ENCODE peak calls at places on chromosome 14, in nine cellular contexts. R is A549; Q is CD8-positive, alpha-beta T cell; U is CD8-positive, alpha-beta memory T cell; B is cardiac muscle cell; V is GM23248; C is iPS DF 6.9; W is GM12878; L is neural progenitor cell. X is an unnamed sample.

GRCh38 chr14:99551034-99551922 is 52.7 kb downstream of the CCDC85C start:
- DNase-seq in R (no peak), Q (no peak), U (no peak), B (no peak), V (no peak), C (no peak), W (no peak), L (no peak), X (no peak)

GRCh38 chr14:72597834-72598233 is 296.1 kb downstream of the DPF3 start:
- DNase-seq in R (no peak), Q (no peak), U (no peak), B (no peak), V (no peak), C (no peak), W (no peak), L (no peak), X (no peak)

GRCh38 chr14:53714495-53715389 is 241.9 kb downstream of the BMP4 start:
- DNase-seq in R (no peak), Q (no peak), U (no peak), B (peak; percentile 33), V (no peak), C (no peak), W (no peak), L (no peak), X (no peak)

GRCh38 chr14:43143106-43143505 is 1364.0 kb downstream of the FSCB start:
- DNase-seq in R (no peak), Q (no peak), U (no peak), B (no peak), V (no peak), C (no peak), W (no peak), L (no peak), X (no peak)

GRCh38 chr14:60241091-60241490 is 7.9 kb upstream of the PPM1A start:
- DNase-seq in R (no peak), Q (no peak), U (no peak), B (no peak), V (no peak), C (no peak), W (no peak), L (no peak), X (no peak)

GRCh38 chr14:97299661-97300060 is 502.5 kb downstream of the VRK1 start:
- DNase-seq in R (no peak), Q (peak; percentile 15), U (peak; percentile 9), B (no peak), V (no peak), C (no peak), W (no peak), L (peak; percentile 55), X (no peak)

GRCh38 chr14:66119805-66120204 is 366.4 kb upstream of the CCDC196 start:
- DNase-seq in R (no peak), Q (no peak), U (no peak), B (no peak), V (no peak), C (no peak), W (no peak), L (no peak), X (no peak)

GRCh38 chr14:29064305-29064704 is 297.7 kb downstream of the FOXG1 start:
- DNase-seq in R (no peak), Q (no peak), U (no peak), B (no peak), V (no peak), C (no peak), W (no peak), L (no peak), X (no peak)

GRCh38 chr14:90551070-90551704 is 154.4 kb downstream of the CALM1 start:
- DNase-seq in R (no peak), Q (no peak), U (no peak), B (peak; percentile 12), V (no peak), C (no peak), W (no peak), L (no peak), X (no peak)

GRCh38 chr14:81946808-81947798 is 413.4 kb upstream of the SEL1L start:
- DNase-seq in R (no peak), Q (no peak), U (no peak), B (peak; percentile 87), V (no peak), C (no peak), W (no peak), L (peak; percentile 47), X (no peak)

GRCh38 chr14:64879635-64880381 is at the start of gene SPTB:
- DNase-seq in R (peak; percentile 30), Q (peak; percentile 46), U (peak; percentile 54), B (no peak), V (peak; percentile 8), C (no peak), W (no peak), L (peak; percentile 73), X (peak; percentile 56)

GRCh38 chr14:100282766-100283419 is 23.4 kb downstream of the SLC25A29 start:
- DNase-seq in R (no peak), Q (no peak), U (no peak), B (no peak), V (no peak), C (no peak), W (no peak), L (no peak), X (no peak)

GRCh38 chr14:66496188-66496807 is 10.1 kb downstream of the CCDC196 start:
- DNase-seq in R (no peak), Q (no peak), U (no peak), B (no peak), V (peak; percentile 9), C (no peak), W (no peak), L (no peak), X (no peak)

GRCh38 chr14:22766457-22767322 is at the start of gene OXA1L:
- DNase-seq in R (peak; percentile 92), Q (peak; percentile 94), U (peak; percentile 93), B (peak; percentile 98), V (peak; percentile 99), C (peak; percentile 93), W (peak; percentile 92), L (peak; percentile 96), X (peak; percentile 96)

GRCh38 chr14:78758333-78758732 is 588.2 kb downstream of the NRXN3 start:
- DNase-seq in R (peak; percentile 14), Q (no peak), U (no peak), B (peak; percentile 11), V (peak; percentile 59), C (peak; percentile 37), W (peak; percentile 13), L (peak; percentile 59), X (no peak)

GRCh38 chr14:77097689-77098469 is at the start of gene CIPC:
- DNase-seq in R (peak; percentile 97), Q (peak; percentile 99), U (peak; percentile 99), B (peak; percentile 99), V (peak; percentile 99), C (peak; percentile 97), W (peak; percentile 97), L (peak; percentile 100), X (peak; percentile 100)
- H3K27ac ChIP-seq in R (peak within 1 kb of the TSS; percentile 96), Q (peak within 1 kb of the TSS; percentile 97), U (peak within 1 kb of the TSS; percentile 97), B (peak within 1 kb of the TSS; percentile 98), V (peak within 1 kb of the TSS; percentile 85), C (no peak within 1 kb of the TSS), W (peak within 1 kb of the TSS; percentile 87), L (peak within 1 kb of the TSS; percentile 87), X (peak within 1 kb of the TSS; percentile 99)

GRCh38 chr14:74583689-74584434 is 28.2 kb downstream of the LTBP2 start:
- DNase-seq in R (peak; percentile 84), Q (no peak), U (no peak), B (no peak), V (peak; percentile 95), C (no peak), W (no peak), L (no peak), X (no peak)

GRCh38 chr14:74586681-74587362 is 25.2 kb downstream of the LTBP2 start:
- DNase-seq in R (no peak), Q (no peak), U (no peak), B (no peak), V (no peak), C (no peak), W (no peak), L (no peak), X (no peak)

GRCh38 chr14:74587363-74587707 is 24.7 kb downstream of the LTBP2 start:
- DNase-seq in R (no peak), Q (no peak), U (no peak), B (no peak), V (no peak), C (no peak), W (no peak), L (no peak), X (no peak)

GRCh38 chr14:74584966-74585365 is 27.1 kb downstream of the LTBP2 start:
- DNase-seq in R (no peak), Q (no peak), U (no peak), B (no peak), V (no peak), C (no peak), W (no peak), L (no peak), X (no peak)

GRCh38 chr14:74585406-74586335 is 26.4 kb downstream of the LTBP2 start:
- DNase-seq in R (no peak), Q (no peak), U (no peak), B (no peak), V (no peak), C (no peak), W (no peak), L (no peak), X (no peak)
- H3K27ac ChIP-seq in R (peak overlapping the region; percentile 73), Q (no peak overlapping the region), U (no peak overlapping the region), B (no peak overlapping the region), V (peak overlapping the region; percentile 57), C (no peak overlapping the region), W (no peak overlapping the region), L (no peak overlapping the region), X (peak overlapping the region; percentile 80)

DNA sequence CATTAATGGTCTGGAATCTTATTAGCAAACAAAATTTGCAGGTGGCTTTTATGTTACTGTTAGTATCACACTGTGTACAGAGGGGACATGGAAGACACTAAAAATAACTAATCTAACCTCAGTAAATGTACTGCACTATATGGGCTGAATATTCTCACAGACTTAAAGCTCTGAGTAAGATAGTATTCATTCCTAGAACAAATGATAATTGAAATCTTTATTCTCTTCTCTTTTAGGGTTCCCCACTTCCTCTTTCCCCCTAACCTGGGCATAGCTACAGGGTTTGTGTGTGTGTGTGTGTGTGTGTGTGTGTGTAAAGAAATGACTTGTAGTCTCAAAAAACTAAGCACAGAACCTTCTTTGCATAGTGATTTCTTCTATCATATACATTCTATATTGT is 21.4 kb upstream of the HECTD1 start:
- DNase-seq in R (no peak), Q (no peak), U (no peak), B (no peak), V (no peak), C (no peak), W (no peak), L (no peak), X (no peak)
- H3K27ac ChIP-seq in R (peak overlapping the region; percentile 74), Q (no peak overlapping the region), U (no peak overlapping the region), B (peak overlapping the region; percentile 16), V (peak overlapping the region; percentile 77), C (no peak overlapping the region), W (no peak overlapping the region), L (no peak overlapping the region), X (peak overlapping the region; percentile 59)

DNA sequence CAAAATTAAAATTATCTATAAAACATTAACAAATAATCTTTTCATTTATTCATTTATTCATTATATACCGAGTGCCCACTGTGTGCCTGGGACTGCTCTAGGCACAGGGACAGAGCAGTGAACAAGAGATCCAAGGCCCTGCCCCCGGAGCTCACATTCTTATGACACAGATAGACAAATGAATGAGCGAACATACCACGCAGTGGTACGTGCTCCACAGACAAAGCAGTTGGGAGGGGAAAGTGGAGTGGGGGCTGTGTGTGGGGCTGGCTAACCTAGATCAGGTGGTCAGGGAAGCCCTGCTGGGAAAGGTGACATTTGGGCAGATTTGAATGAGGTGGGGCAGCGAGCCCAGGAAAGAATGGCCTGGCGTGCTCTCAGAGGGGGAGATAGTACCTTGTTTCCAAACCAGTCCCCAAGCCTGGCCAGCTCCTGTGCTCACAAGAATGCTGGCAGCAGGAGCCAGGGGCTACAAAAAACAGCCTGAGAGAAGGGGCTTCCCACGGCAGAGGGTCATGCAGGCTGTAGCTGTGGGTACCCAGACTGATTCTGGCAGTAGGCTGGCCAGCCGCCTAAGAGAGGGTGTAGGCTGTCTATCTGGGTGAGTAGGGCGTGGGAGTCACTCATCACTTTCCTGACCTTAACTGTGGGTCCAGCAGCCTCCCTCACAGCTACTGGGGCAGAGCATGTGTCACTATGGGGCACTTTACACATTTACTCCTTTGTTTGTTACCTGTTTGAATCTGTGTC is 57.8 kb upstream of the ACTN1 start:
- DNase-seq in R (no peak), Q (no peak), U (no peak), B (no peak), V (no peak), C (no peak), W (no peak), L (no peak), X (no peak)
- H3K27ac ChIP-seq in R (peak overlapping the region; percentile 67), Q (no peak overlapping the region), U (no peak overlapping the region), B (no peak overlapping the region), V (peak overlapping the region; percentile 84), C (no peak overlapping the region), W (no peak overlapping the region), L (no peak overlapping the region), X (no peak overlapping the region)

X was measured in breast epithelium.